ENCODE peak calls at places on chromosomes 5 and 9, in four cellular contexts. V is H1, E is K562, N is GM12891. Z is an unnamed sample.

GRCh38 chr5:14581333-14581890 is at the start of gene OTULINL:
- DNase-seq in N (peak; percentile 95), E (peak; percentile 97), V (peak; percentile 59), Z (peak; percentile 87)

GRCh38 chr5:78547171-78547570 is 101.4 kb downstream of the LHFPL2 start:
- DNase-seq in N (no peak), V (no peak), E (no peak), Z (no peak)

GRCh38 chr9:120733190-120733589 is 18.9 kb upstream of the MEGF9 start:
- DNase-seq in N (no peak), E (no peak), V (no peak), Z (no peak)

GRCh38 chr9:108519417-108519816 is 336.4 kb downstream of the ACTL7B start:
- DNase-seq in V (no peak), E (no peak), N (no peak), Z (no peak)

GRCh38 chr5:92942762-92943161 is 638.3 kb downstream of the NR2F1-AS1 start:
- DNase-seq in E (no peak), V (no peak), N (no peak), Z (no peak)

GRCh38 chr5:8827701-8828100 is 718.2 kb downstream of the SEMA5A start:
- DNase-seq in E (no peak), N (no peak), V (no peak), Z (no peak)

GRCh38 chr5:176771102-176771845 is 39.1 kb upstream of the UNC5A start:
- DNase-seq in E (no peak), V (no peak), N (no peak), Z (no peak)

GRCh38 chr9:90107021-90107771 is 502.4 kb downstream of the GADD45G start:
- DNase-seq in N (no peak), E (no peak), V (no peak), Z (no peak)

GRCh38 chr9:2158111-2158610 is 143.0 kb downstream of the SMARCA2 start:
- DNase-seq in N (no peak), E (no peak), V (no peak), Z (no peak)

GRCh38 chr5:643351-643801 is 31.2 kb downstream of the CEP72 start:
- DNase-seq in V (no peak), E (no peak), N (peak; percentile 59), Z (peak; percentile 42)

GRCh38 chr5:61575103-61575502 is 243.0 kb downstream of the ZSWIM6 start:
- DNase-seq in N (no peak), E (peak; percentile 59), V (no peak), Z (no peak)
- TF ChIP-seq TAF1 in N (no peak), E (no peak), V (no peak), Z (no peak)

DNA sequence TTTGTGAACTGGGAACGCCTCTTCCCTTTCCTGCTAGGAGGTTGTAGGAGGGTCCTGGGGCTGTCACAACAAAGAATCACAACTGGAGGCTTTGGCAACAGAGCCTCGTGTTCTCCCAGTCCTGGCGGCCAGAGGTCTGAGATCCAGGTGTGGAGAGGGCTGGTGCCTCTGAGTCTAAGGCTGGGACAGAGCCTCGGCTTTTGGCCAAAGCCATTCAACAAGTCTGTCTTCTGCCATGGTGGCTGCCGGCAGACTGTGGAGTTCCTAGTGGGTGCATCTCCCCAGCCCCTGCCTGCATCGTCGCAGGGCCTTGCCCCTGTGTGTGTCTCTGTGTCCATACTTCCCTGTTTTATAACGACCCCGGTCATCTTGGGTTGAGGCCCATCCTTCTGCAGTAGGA is 9.5 kb upstream of the IRX4 start:
- DNase-seq in V (no peak), N (no peak), E (no peak), Z (no peak)
- TF ChIP-seq POLR2AphosphoS5 in V (no peak), N (no peak), E (no peak), Z (no peak)

DNA sequence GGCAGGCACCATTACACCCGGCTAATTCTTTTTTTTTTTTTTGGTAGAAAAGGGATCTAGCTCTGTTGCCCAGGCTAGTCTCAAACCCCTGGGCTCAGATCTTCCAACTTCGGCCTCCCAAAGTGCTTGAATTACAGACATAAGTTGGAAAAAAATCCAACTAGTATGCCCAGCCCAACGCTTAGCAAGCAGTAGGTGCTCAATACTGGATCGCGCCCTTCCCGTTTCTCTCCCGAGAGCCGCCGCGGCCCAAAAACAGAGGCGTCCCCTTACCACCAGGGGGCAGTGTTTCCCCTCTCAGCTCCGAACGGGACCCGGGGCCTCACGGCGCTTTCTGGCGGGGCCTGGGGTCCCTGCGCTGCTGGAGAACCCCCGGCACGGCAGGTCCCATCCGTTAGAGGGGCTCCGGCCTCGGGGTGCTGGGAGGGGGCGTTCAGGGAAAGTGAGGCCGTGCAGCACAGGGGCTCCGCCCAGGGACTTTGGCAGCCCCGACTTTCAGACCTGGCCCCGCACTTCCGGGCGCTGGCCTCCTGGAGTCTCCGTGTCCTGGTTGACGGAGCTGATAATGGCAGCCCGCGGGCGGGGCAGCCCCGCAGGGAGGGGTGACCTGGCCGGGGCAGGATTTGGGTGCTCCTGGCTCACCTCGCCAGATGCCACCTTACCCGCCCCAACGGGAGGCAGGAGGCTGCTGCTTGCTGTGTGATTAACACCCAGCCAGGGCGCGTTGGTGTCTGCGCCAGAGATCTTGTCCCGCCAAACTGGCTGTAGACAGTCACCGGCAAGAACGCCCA is 15.2 kb downstream of the PTGES start:
- DNase-seq in V (no peak), E (peak; percentile 94), N (peak; percentile 87), Z (peak; percentile 86)
- TF ChIP-seq POLR2A in V (no peak), E (peak; percentile 81), N (no peak), Z (no peak)

DNA sequence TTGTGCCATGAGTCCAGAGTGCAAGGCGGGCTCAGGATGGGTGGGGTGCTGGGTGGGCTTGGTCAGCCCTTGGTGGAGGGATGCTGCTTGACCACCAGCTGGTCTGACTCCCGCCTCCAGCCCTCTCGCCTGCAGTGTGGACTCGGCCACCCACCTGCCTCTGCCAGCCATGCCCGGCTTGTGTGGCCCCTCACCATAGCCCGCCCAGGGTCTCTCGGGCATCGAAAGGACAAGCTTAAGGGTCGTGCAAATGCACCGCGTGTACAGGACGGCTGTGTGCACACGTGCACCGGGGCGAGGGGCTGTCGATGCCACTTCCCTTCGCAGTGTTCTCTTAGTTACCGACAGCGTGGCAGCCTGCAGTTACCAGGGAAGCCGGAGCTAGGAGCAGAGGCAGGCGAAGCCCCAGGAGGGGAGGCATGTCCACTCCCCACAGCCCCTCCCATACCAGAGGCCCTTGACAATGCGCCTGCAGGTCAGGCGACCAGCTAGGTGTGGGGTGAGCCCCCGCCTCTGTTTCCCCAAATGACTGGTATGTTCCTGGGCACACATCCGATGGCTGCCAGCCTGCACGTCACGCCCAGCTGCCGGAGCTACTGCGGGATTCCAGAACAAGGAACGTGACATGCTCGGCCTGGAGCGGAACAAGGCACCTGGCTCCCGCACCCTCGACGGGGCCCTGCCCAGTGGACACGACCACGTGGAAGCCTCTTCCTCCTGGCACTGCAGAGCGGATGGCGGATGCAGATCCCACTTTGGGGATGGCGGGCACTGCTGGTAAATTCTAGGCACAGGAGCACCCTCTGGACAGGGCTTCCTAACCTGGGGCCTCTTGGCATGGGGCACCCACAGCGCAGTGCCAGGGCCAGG is 7.8 kb downstream of the LCN9 start:
- DNase-seq in E (no peak), N (no peak), V (no peak), Z (no peak)
- TF ChIP-seq TAF1 in E (no peak), N (no peak), V (no peak), Z (no peak)